ENCODE peak calls at places on chromosomes 16 and 17, in four cellular contexts. Q is RWPE1, S is adrenal gland, E is nephron progenitor cell. T is an unnamed sample.

GRCh38 chr16:17313085-17313611 is 157.6 kb downstream of the XYLT1 start:
- DNase-seq in Q (no peak), E (no peak), S (peak), T (no peak)

GRCh38 chr17:4887581-4887980 is 11.8 kb upstream of the C17orf107 start:
- DNase-seq in E (no peak), S (no peak), Q (no peak), T (no peak)

GRCh38 chr17:81526662-81527571 is 1.3 kb upstream of the FSCN2 start:
- DNase-seq in Q (no peak), E (no peak), S (no peak), T (no peak)

GRCh38 chr16:81710596-81710995 is 68.5 kb upstream of the PLCG2 start:
- DNase-seq in Q (no peak), E (no peak), S (no peak), T (no peak)

GRCh38 chr16:54050281-54051210 is 236.0 kb downstream of the IRX3 start:
- DNase-seq in E (no peak), Q (no peak), S (no peak), T (no peak)

GRCh38 chr17:72199256-72199655 is 78.4 kb downstream of the SOX9 start:
- DNase-seq in Q (no peak), E (no peak), S (no peak), T (no peak)

GRCh38 chr17:1315891-1316403 is 36.5 kb downstream of the TRARG1 start:
- DNase-seq in Q (no peak), E (no peak), S (no peak), T (no peak)

GRCh38 chr17:31394544-31394943 is 3.1 kb downstream of the RAB11FIP4 start:
- DNase-seq in E (peak), Q (peak), S (peak), T (peak)

GRCh38 chr16:87686697-87687570 is 78.9 kb downstream of the KLHDC4 start:
- DNase-seq in Q (no peak), E (no peak), S (peak), T (no peak)

GRCh38 chr17:56785396-56785795 is 48.3 kb downstream of the C17orf67 start:
- DNase-seq in S (no peak), E (no peak), Q (peak), T (no peak)

GRCh38 chr16:73058616-73059409 is 10.9 kb upstream of the ZFHX3 start:
- DNase-seq in E (peak), Q (no peak), S (peak), T (peak)

GRCh38 chr16:89442588-89442987 is 47.8 kb downstream of the ANKRD11 start:
- DNase-seq in E (peak), Q (no peak), S (no peak), T (no peak)

GRCh38 chr16:4936991-4937781 is at the start of gene PPL:
- DNase-seq in S (peak), E (peak), Q (peak), T (peak)

GRCh38 chr17:46772879-46773620 is 45.4 kb downstream of the WNT3 start:
- DNase-seq in Q (no peak), E (no peak), S (no peak), T (no peak)

GRCh38 chr17:33990943-33991706 is 264.0 kb upstream of the CCL2 start:
- DNase-seq in E (no peak), S (no peak), Q (no peak), T (no peak)

GRCh38 chr17:28862497-28862896 is 7.7 kb downstream of the ERAL1 start:
- DNase-seq in S (no peak), E (no peak), Q (no peak), T (no peak)

GRCh38 chr17:63399316-63399715 is 46.8 kb downstream of the CYB561 start:
- DNase-seq in E (no peak), S (no peak), Q (no peak), T (no peak)

GRCh38 chr16:88785106-88785924 is at the start of gene PIEZO1:
- DNase-seq in Q (peak), E (peak), S (peak), T (no peak)

GRCh38 chr16:4578961-4579530 is 22.9 kb downstream of the C16orf96 start:
- DNase-seq in Q (no peak), E (no peak), S (no peak), T (no peak)

GRCh38 chr17:37661372-37662014 is 18.2 kb upstream of the DDX52 start:
- DNase-seq in Q (no peak), E (no peak), S (no peak), T (no peak)

GRCh38 chr16:83992624-83993023 is 24.6 kb downstream of the NECAB2 start:
- DNase-seq in E (no peak), S (peak), Q (no peak), T (no peak)

GRCh38 chr16:89613101-89613953 is at the start of gene DPEP1:
- DNase-seq in Q (no peak), S (no peak), E (no peak), T (no peak)

GRCh38 chr17:51046527-51047384 is 73.9 kb downstream of the SPAG9 start:
- DNase-seq in Q (no peak), S (peak), E (peak), T (peak)

GRCh38 chr17:57677301-57677700 is 67.8 kb downstream of the CCDC182 start:
- DNase-seq in Q (no peak), S (no peak), E (no peak), T (no peak)

GRCh38 chr17:45160505-45161287 is 979 bp upstream of the HEXIM2 start:
- DNase-seq in S (peak), E (peak), Q (no peak), T (peak)
- TF ChIP-seq CTCF in S (no peak), E (no peak), Q (no peak), T (peak)

DNA sequence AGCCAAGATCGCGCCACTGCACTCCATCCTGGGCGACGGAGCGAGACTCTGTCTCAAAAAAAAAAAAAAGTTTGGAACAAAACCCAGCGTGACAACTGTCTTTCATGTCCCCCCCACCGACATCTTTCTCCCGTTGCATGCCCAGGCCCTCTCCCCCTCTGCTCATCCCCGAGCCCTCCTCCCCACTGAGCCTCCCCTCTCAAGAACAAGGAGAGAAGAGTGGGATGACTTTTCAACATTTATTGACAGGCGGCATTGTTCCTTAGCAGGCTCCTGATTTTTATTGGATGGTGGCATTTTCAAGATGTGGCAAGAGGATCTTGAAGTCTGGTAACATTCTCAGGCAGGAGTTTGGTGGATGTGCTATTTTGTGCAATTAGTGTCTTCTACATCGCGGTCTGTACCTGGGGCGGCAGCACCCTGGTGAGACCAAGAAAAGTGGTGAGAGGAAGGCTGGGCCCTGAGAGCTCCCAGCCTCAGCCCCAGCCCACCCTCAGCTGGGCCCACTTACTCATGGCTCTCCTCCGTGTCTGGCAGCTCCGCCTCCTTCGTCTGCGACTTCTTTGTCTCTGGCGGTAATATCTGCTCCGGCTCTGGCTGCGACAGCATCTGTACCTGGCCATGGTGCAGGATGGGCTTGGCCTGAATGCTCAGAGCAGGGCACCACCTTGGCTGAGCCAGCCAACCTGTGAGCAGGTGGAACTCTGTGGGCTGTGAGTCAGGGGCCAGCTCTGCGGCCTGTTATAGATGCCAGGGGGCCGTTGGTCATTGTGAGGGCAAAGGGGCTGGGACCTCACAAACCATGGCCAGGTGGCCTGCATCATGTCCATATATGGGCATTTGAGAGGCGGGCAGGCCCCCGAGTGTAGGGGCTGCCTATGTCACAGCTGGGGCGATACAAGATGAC is at the start of gene PRM1:
- DNase-seq in E (no peak), Q (no peak), S (no peak), T (no peak)
- TF ChIP-seq CTCF in E (no peak), Q (no peak), S (no peak), T (no peak)

GRCh38 chr16:66751992-66752322 is 548 bp upstream of the DYNC1LI2 start:
- DNase-seq in E (no peak), S (no peak), Q (no peak), T (no peak)
- TF ChIP-seq CTCF in E (peak), S (peak), Q (peak), T (no peak)

DNA sequence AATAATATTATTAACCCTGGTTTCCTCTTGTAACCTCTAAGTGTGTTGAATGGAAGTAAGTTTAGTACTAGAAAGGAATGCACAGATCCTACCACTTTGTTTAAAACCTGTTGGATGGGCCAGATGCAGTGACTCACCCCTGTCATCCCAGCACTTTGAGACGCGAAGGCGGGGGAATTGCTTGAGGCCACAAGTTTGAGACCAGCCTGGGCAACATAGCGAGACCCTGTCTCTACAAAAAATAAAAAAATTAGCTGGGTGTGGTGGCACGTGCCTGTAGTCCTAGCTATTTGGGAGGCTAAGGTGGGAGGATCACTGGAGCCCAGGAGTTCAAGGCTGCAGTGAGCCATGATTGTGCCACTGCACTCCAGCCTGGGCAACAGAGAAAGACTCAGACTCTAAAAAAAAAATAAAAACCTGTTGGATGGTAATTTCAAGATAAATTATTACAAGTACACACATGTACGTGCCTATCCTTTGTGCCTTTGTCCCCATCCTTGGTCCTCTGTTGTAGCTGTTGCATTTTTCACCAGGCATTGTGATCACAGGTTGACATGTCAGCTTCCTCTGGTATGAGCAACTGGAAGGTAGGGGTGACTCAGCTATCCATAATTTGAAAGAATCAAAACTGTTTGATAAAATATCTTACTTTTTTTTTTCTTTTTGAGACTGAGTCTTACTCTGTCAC is 30.7 kb upstream of the METTL9 start:
- DNase-seq in E (no peak), Q (peak), S (no peak), T (no peak)
- TF ChIP-seq CTCF in E (no peak), Q (no peak), S (no peak), T (no peak)

T was measured in progenitor cell of endocrine pancreas.